ENCODE peak calls at places on chromosomes 2 and 18, in five cellular contexts. I is stimulated activated naive CD8-positive, alpha-beta T cell treated with anti-CD3 and anti-CD28 coated beads, Interleukin-15, amount 100 ng/mL, for 72 hours; B is fibroblast of mammary gland; Q is stimulated activated CD4-positive, alpha-beta T cell treated with anti-CD3 and anti-CD28 coated beads, Interleukin-1b, Interleukin-23, amount 100 ng/mL, for 24 hours; J is KBM-7. D is an unnamed sample.

GRCh38 chr2:221581986-221582385 is 9.9 kb upstream of the EPHA4 start:
- DNase-seq in I (no peak), B (no peak), Q (no peak), J (no peak), D (no peak)

GRCh38 chr2:41872646-41873045 is 175.2 kb upstream of the PKDCC start:
- DNase-seq in Q (no peak), J (peak), I (no peak), B (peak), D (no peak)

GRCh38 chr2:85613717-85614515 is 2.0 kb upstream of the C2orf68 start:
- DNase-seq in I (no peak), J (no peak), Q (no peak), B (no peak), D (no peak)

GRCh38 chr2:86015006-86015405 is 90.7 kb downstream of the POLR1A start:
- DNase-seq in B (no peak), Q (no peak), J (no peak), I (no peak), D (no peak)

GRCh38 chr2:37569986-37570688 is 101.3 kb downstream of the CDC42EP3 start:
- DNase-seq in I (no peak), B (peak), Q (no peak), J (no peak), D (no peak)

GRCh38 chr2:240431276-240431662 is 4.2 kb upstream of the GPC1 start:
- DNase-seq in Q (no peak), I (no peak), B (no peak), J (no peak), D (no peak)

GRCh38 chr2:207408086-207408794 is 121.5 kb upstream of the CREB1 start:
- DNase-seq in B (peak), I (no peak), Q (no peak), J (no peak), D (no peak)

GRCh38 chr2:147382322-147382948 is 462.4 kb upstream of the ACVR2A start:
- DNase-seq in J (no peak), I (no peak), B (no peak), Q (no peak), D (no peak)

GRCh38 chr2:32732912-32733472 is 105.1 kb downstream of the TTC27 start:
- DNase-seq in I (no peak), Q (no peak), J (no peak), B (no peak), D (no peak)

GRCh38 chr2:74602553-74603281 is 45.4 kb downstream of the M1AP start:
- DNase-seq in B (peak), I (no peak), J (no peak), Q (no peak), D (no peak)

GRCh38 chr2:180449171-180449570 is 442.1 kb upstream of the CWC22 start:
- DNase-seq in J (no peak), I (no peak), B (peak), Q (no peak), D (no peak)

GRCh38 chr2:135246856-135247255 is 194.8 kb downstream of the RAB3GAP1 start:
- DNase-seq in J (no peak), B (no peak), Q (no peak), I (no peak), D (no peak)

GRCh38 chr18:5518899-5519371 is 24.9 kb downstream of the EPB41L3 start:
- DNase-seq in B (peak), J (no peak), Q (no peak), I (no peak), D (no peak)

GRCh38 chr2:235419996-235420395 is 73.8 kb upstream of the AGAP1 start:
- DNase-seq in Q (no peak), B (no peak), J (no peak), I (no peak), D (no peak)

GRCh38 chr2:37590119-37590571 is 81.3 kb downstream of the CDC42EP3 start:
- DNase-seq in Q (no peak), J (peak), B (peak), I (no peak), D (no peak)

GRCh38 chr2:75571730-75572430 is 11.1 kb upstream of the EVA1A start:
- DNase-seq in J (no peak), B (peak), I (no peak), Q (no peak), D (no peak)

GRCh38 chr2:110957267-110957666 is 163.4 kb upstream of the BCL2L11 start:
- DNase-seq in Q (no peak), B (no peak), J (no peak), I (no peak), D (no peak)

GRCh38 chr2:195768454-195768853 is 111.4 kb downstream of the SLC39A10 start:
- DNase-seq in Q (no peak), B (peak), I (no peak), J (no peak), D (no peak)

GRCh38 chr18:37537868-37538525 is 27.6 kb downstream of the CELF4 start:
- DNase-seq in B (peak), Q (peak), I (peak), J (peak), D (peak)

GRCh38 chr2:35846-36245 is 10.5 kb downstream of the FAM110C start:
- DNase-seq in Q (no peak), B (no peak), I (no peak), J (no peak), D (no peak)

GRCh38 chr2:227301523-227301922 is 23.5 kb upstream of the MFF start:
- DNase-seq in J (no peak), I (no peak), B (no peak), Q (no peak), D (no peak)

D was measured in tibial nerve.